ENCODE peak calls at places on chromosomes 12 and 14, in four cellular contexts. One of them, this sample, is unnamed.

GRCh38 chr12:122878780-122879612 is 16.9 kb downstream of the VPS37B start:
- DNase-seq in DND-41: no peak
- DNase-seq in tibial nerve: no peak
- DNase-seq in gastrocnemius medialis: peak
- DNase-seq in this sample: no peak

GRCh38 chr14:24368562-24369252 is 723 bp downstream of the NFATC4 start:
- DNase-seq in DND-41: peak
- DNase-seq in tibial nerve: peak
- DNase-seq in gastrocnemius medialis: peak
- DNase-seq in this sample: peak

GRCh38 chr12:48965447-48965846 is 6.1 kb downstream of the WNT10B start:
- DNase-seq in DND-41: no peak
- DNase-seq in tibial nerve: no peak
- DNase-seq in gastrocnemius medialis: no peak
- DNase-seq in this sample: no peak

GRCh38 chr14:68734231-68734732 is 58.6 kb downstream of the ZFP36L1 start:
- DNase-seq in DND-41: no peak
- DNase-seq in tibial nerve: no peak
- DNase-seq in gastrocnemius medialis: no peak
- DNase-seq in this sample: peak

GRCh38 chr12:111404362-111405148 is 1.2 kb upstream of the SH2B3 start:
- DNase-seq in DND-41: peak
- DNase-seq in tibial nerve: no peak
- DNase-seq in gastrocnemius medialis: peak
- DNase-seq in this sample: peak

GRCh38 chr14:64253672-64254071 is 40.5 kb downstream of the ESR2 start:
- DNase-seq in DND-41: no peak
- DNase-seq in tibial nerve: no peak
- DNase-seq in gastrocnemius medialis: no peak
- DNase-seq in this sample: no peak

GRCh38 chr14:104143071-104143470 is 4.7 kb downstream of the KIF26A start:
- DNase-seq in DND-41: no peak
- DNase-seq in tibial nerve: no peak
- DNase-seq in gastrocnemius medialis: no peak
- DNase-seq in this sample: no peak

GRCh38 chr14:74886001-74886400 is 4.3 kb downstream of the DLST start:
- DNase-seq in DND-41: no peak
- DNase-seq in tibial nerve: no peak
- DNase-seq in gastrocnemius medialis: peak
- DNase-seq in this sample: no peak

GRCh38 chr14:75442166-75442565 is 14.3 kb downstream of the JDP2 start:
- DNase-seq in DND-41: no peak
- DNase-seq in tibial nerve: no peak
- DNase-seq in gastrocnemius medialis: no peak
- DNase-seq in this sample: no peak

DNA sequence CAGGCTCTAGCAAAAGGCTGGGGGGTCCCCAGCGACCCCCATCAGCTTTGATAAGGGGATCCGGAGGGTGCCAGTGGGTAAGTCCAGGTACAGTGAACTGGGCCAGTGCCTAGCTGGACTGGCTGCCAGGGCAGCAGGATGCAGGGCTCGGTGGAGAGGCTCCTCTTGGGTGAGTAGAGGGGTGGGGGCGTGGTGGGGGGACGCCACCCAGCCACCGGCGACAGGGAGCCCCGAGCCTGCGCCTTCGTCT is 171 bp downstream of the RAPGEF3 start:
- DNase-seq in DND-41: no peak
- DNase-seq in tibial nerve: no peak
- DNase-seq in gastrocnemius medialis: no peak
- DNase-seq in this sample: no peak
- H3K4me3 ChIP-seq in DND-41: peak
- H3K4me3 ChIP-seq in tibial nerve: peak
- H3K4me3 ChIP-seq in gastrocnemius medialis: peak
- H3K4me3 ChIP-seq in this sample: no peak

GRCh38 chr12:121568971-121569808 is 11.6 kb downstream of the KDM2B start:
- DNase-seq in DND-41: no peak
- DNase-seq in tibial nerve: no peak
- DNase-seq in gastrocnemius medialis: peak
- DNase-seq in this sample: no peak
- H3K4me3 ChIP-seq in DND-41: no peak
- H3K4me3 ChIP-seq in tibial nerve: no peak
- H3K4me3 ChIP-seq in gastrocnemius medialis: no peak
- H3K4me3 ChIP-seq in this sample: no peak

DNA sequence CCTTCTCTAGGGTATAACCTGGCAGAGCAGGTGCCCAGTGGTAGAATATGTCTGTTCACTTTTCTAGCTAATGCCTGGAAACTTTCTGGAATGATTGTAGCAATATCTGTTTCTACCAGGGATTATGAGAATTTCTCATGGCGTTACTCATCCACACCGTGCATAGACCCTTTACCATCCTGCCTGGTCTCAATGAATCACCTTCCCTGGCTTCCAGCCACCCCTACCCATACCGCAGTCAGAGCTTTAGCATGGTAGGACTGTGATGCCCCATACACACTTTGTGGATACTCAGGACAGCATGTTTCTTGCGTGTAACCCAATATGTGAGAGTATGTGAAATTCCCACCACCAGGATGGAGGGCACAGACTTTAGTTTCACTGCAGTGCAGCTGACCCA is 45.4 kb downstream of the TUNAR start:
- DNase-seq in DND-41: no peak
- DNase-seq in tibial nerve: no peak
- DNase-seq in gastrocnemius medialis: no peak
- DNase-seq in this sample: no peak
- H3K4me3 ChIP-seq in DND-41: no peak
- H3K4me3 ChIP-seq in tibial nerve: no peak
- H3K4me3 ChIP-seq in gastrocnemius medialis: no peak
- H3K4me3 ChIP-seq in this sample: no peak

DNA sequence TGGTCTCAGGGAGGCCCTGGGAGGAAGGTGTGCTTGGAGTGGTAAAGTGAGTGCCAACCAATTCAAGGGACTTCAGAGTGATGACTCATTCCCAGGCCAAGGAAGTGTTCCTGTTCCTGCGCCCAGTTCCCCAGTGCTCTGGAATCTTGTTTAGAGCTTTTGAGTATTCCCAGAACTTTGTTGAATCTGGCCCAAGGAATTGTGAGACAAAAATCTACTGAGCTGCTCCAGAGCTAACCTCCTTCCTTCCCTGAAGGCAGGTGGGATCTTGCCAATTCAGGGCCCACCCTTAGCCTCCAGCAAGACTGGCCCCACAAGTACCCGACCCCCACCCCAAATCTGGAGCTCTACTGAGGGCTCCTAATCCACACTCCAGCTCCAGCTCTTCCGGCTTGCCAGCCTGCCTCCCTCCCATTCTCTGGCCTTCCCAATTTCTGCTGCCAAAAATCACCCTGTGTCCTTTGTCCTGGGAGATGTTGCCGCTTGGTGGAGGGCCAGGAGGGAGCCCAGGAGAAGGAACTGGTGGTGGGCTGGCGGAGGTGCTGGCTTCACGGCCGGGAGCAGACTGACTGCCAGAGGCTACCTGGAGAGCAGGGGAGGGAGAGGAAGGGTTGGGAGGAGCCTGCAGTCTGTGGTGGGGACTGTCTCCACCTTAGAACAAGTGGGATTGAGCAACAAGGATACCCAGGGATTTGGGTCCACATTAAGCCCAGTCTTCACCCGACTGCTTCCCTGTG is 2.0 kb upstream of the ATN1 start:
- DNase-seq in DND-41: no peak
- DNase-seq in tibial nerve: peak
- DNase-seq in gastrocnemius medialis: peak
- DNase-seq in this sample: no peak
- H3K4me3 ChIP-seq in DND-41: no peak
- H3K4me3 ChIP-seq in tibial nerve: peak
- H3K4me3 ChIP-seq in gastrocnemius medialis: peak
- H3K4me3 ChIP-seq in this sample: no peak

GRCh38 chr14:35299708-35300107 is 7.5 kb downstream of the PSMA6 start:
- DNase-seq in DND-41: no peak
- DNase-seq in tibial nerve: no peak
- DNase-seq in gastrocnemius medialis: no peak
- DNase-seq in this sample: no peak

GRCh38 chr14:35295845-35296161 is 3.6 kb downstream of the PSMA6 start:
- DNase-seq in DND-41: no peak
- DNase-seq in tibial nerve: no peak
- DNase-seq in gastrocnemius medialis: no peak
- DNase-seq in this sample: no peak

GRCh38 chr14:35292770-35293561 is 784 bp downstream of the PSMA6 start:
- DNase-seq in DND-41: no peak
- DNase-seq in tibial nerve: no peak
- DNase-seq in gastrocnemius medialis: no peak
- DNase-seq in this sample: no peak

GRCh38 chr14:35297677-35298076 is 5.5 kb downstream of the PSMA6 start:
- DNase-seq in DND-41: no peak
- DNase-seq in tibial nerve: no peak
- DNase-seq in gastrocnemius medialis: no peak
- DNase-seq in this sample: no peak

GRCh38 chr14:35296505-35296904 is 4.3 kb downstream of the PSMA6 start:
- DNase-seq in DND-41: no peak
- DNase-seq in tibial nerve: no peak
- DNase-seq in gastrocnemius medialis: no peak
- DNase-seq in this sample: no peak
- H3K4me3 ChIP-seq in DND-41: peak
- H3K4me3 ChIP-seq in tibial nerve: no peak
- H3K4me3 ChIP-seq in gastrocnemius medialis: no peak
- H3K4me3 ChIP-seq in this sample: no peak

DNA sequence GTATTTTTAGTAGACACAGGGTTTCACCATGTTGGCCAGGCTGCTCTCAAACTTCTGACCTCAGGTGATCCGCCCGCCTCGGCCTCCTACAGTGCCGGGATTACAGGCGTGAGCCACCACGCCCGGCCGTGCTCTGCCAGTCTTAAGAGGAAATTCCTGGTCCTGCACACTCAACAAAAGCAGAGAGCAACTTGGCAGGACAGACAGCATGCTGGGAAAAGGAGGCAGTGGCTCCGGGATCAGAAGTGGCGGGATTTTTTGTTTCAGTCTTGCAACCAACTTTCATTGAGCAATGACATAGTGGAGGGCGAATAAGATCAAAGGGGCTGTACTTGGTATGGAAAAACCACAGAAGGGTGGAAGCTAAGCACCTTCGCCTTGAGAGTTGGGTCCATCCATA is 2.1 kb downstream of the CKAP4 start:
- DNase-seq in DND-41: no peak
- DNase-seq in tibial nerve: no peak
- DNase-seq in gastrocnemius medialis: peak
- DNase-seq in this sample: no peak
- H3K4me3 ChIP-seq in DND-41: no peak
- H3K4me3 ChIP-seq in tibial nerve: peak
- H3K4me3 ChIP-seq in gastrocnemius medialis: no peak
- H3K4me3 ChIP-seq in this sample: no peak

GRCh38 chr12:71655495-71655894 is 8.2 kb downstream of the ZFC3H1 start:
- DNase-seq in DND-41: no peak
- DNase-seq in tibial nerve: no peak
- DNase-seq in gastrocnemius medialis: no peak
- DNase-seq in this sample: no peak

GRCh38 chr12:71655907-71656306 is 7.7 kb downstream of the ZFC3H1 start:
- DNase-seq in DND-41: no peak
- DNase-seq in tibial nerve: no peak
- DNase-seq in gastrocnemius medialis: no peak
- DNase-seq in this sample: no peak

GRCh38 chr12:71653137-71653536 is 10.5 kb downstream of the ZFC3H1 start:
- DNase-seq in DND-41: no peak
- DNase-seq in tibial nerve: no peak
- DNase-seq in gastrocnemius medialis: no peak
- DNase-seq in this sample: no peak

GRCh38 chr12:71652656-71653055 is 11.0 kb downstream of the ZFC3H1 start:
- DNase-seq in DND-41: no peak
- DNase-seq in tibial nerve: no peak
- DNase-seq in gastrocnemius medialis: no peak
- DNase-seq in this sample: no peak

DNA sequence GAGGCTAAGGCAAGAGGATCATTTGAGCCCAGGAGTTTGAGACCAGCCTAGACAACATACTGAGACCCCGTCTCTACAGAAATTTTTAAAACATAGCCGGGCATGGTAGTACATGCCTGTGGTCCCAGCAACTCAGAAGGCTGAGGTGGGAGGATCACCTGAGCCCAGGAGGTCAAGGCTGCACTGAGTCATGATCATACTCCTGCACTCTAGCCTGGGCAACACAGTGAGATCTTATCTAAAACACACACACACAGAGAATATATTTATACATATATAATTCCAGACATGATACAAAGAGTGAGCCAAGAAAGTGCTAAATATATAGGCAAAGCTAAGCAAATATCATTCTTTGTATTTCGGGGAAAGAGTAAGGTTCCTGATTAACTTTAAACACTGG is 9.4 kb downstream of the ZFC3H1 start:
- DNase-seq in DND-41: no peak
- DNase-seq in tibial nerve: no peak
- DNase-seq in gastrocnemius medialis: no peak
- DNase-seq in this sample: no peak
- H3K4me3 ChIP-seq in DND-41: no peak
- H3K4me3 ChIP-seq in tibial nerve: no peak
- H3K4me3 ChIP-seq in gastrocnemius medialis: no peak
- H3K4me3 ChIP-seq in this sample: no peak

GRCh38 chr14:34711169-34711568 is 3.2 kb downstream of the CFL2 start:
- DNase-seq in DND-41: no peak
- DNase-seq in tibial nerve: no peak
- DNase-seq in gastrocnemius medialis: peak
- DNase-seq in this sample: no peak
- H3K4me3 ChIP-seq in DND-41: no peak
- H3K4me3 ChIP-seq in tibial nerve: no peak
- H3K4me3 ChIP-seq in gastrocnemius medialis: peak
- H3K4me3 ChIP-seq in this sample: no peak

DNA sequence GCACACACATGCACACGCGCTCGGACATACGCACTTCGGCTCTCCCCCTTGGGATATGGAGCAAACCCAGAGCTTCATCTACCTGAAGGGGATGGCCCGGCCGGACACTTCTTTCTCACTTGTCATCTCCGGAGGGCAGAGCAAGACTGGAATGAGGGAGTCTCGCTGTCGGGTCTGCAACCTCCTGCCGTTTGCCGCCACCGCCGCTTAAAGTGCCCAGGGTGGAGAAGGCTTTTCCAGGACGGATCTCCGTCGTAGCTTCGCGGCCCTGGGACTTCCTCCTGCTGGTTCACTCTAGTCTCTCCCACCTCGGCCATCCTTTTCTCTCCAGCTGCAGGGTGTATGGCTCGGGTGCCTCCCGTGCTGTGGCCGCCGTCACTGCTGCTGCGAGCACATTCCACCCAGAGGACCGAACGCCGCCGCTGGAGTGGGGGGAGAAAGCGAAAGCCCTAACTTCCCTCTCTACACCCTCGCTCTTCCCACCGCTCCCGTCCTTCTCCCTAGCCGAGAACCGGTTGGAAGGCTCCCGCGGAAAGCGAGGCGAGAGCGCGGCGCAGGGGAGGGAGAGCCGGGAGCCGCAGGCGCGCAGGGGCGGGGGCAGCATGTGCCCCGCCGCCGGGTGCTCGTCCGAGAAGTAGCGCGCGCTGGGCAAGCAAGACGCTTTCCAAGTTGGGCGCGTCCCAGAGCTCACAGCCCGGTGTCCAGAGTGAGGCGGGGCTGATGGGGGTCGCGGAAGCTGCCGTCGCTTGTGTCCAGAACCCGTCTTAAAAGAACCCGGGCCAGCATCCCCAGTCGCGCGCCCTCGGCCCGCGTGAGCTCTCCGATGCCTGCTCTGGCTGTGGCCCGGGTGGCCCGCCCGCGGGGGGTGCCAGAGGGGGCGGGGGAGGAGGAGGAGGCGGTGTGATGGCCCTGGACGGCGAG is at the start of gene TRHDE:
- DNase-seq in DND-41: no peak
- DNase-seq in tibial nerve: no peak
- DNase-seq in gastrocnemius medialis: no peak
- DNase-seq in this sample: peak
- H3K4me3 ChIP-seq in DND-41: no peak
- H3K4me3 ChIP-seq in tibial nerve: peak
- H3K4me3 ChIP-seq in gastrocnemius medialis: peak
- H3K4me3 ChIP-seq in this sample: no peak

GRCh38 chr12:27178723-27179398 is 65.2 kb upstream of the STK38L start:
- DNase-seq in DND-41: no peak
- DNase-seq in tibial nerve: no peak
- DNase-seq in gastrocnemius medialis: no peak
- DNase-seq in this sample: no peak
- H3K4me3 ChIP-seq in DND-41: no peak
- H3K4me3 ChIP-seq in tibial nerve: no peak
- H3K4me3 ChIP-seq in gastrocnemius medialis: no peak
- H3K4me3 ChIP-seq in this sample: no peak

This sample was measured in CD4-positive, alpha-beta memory T cell.